ENCODE peak calls at places on chromosomes 7 and 10, in eight cellular contexts. One of them, this sample, is unnamed.

GRCh38 chr7:64494912-64495461 is 67.9 kb downstream of the ZNF680 start:
- DNase-seq in stomach: no peak
- DNase-seq in psoas muscle: no peak
- DNase-seq in GM12878: no peak
- DNase-seq in neural progenitor cell: no peak
- DNase-seq in tibial artery: no peak
- DNase-seq in CD4-positive, CD25-positive, alpha-beta regulatory T cell: no peak
- DNase-seq in CD8-positive, alpha-beta T cell: no peak
- DNase-seq in this sample: no peak

GRCh38 chr10:129677377-129677927 is 210.4 kb downstream of the MGMT start:
- DNase-seq in stomach: no peak
- DNase-seq in psoas muscle: no peak
- DNase-seq in GM12878: no peak
- DNase-seq in neural progenitor cell: no peak
- DNase-seq in tibial artery: no peak
- DNase-seq in CD4-positive, CD25-positive, alpha-beta regulatory T cell: no peak
- DNase-seq in CD8-positive, alpha-beta T cell: no peak
- DNase-seq in this sample: no peak

GRCh38 chr10:1097436-1097835 is 41.3 kb downstream of the WDR37 start:
- DNase-seq in stomach: no peak
- DNase-seq in psoas muscle: no peak
- DNase-seq in GM12878: no peak
- DNase-seq in neural progenitor cell: no peak
- DNase-seq in tibial artery: no peak
- DNase-seq in CD4-positive, CD25-positive, alpha-beta regulatory T cell: no peak
- DNase-seq in CD8-positive, alpha-beta T cell: no peak
- DNase-seq in this sample: no peak

GRCh38 chr7:151895008-151895661 is 18.2 kb upstream of the PRKAG2 start:
- DNase-seq in stomach: no peak
- DNase-seq in psoas muscle: no peak
- DNase-seq in GM12878: no peak
- DNase-seq in neural progenitor cell: no peak
- DNase-seq in tibial artery: no peak
- DNase-seq in CD4-positive, CD25-positive, alpha-beta regulatory T cell: no peak
- DNase-seq in CD8-positive, alpha-beta T cell: no peak
- DNase-seq in this sample: no peak

GRCh38 chr7:39650676-39651075 is 27.3 kb downstream of the RALA start:
- DNase-seq in stomach: no peak
- DNase-seq in psoas muscle: peak; percentile 82
- DNase-seq in GM12878: no peak
- DNase-seq in neural progenitor cell: no peak
- DNase-seq in tibial artery: peak; percentile 60
- DNase-seq in CD4-positive, CD25-positive, alpha-beta regulatory T cell: no peak
- DNase-seq in CD8-positive, alpha-beta T cell: no peak
- DNase-seq in this sample: no peak

GRCh38 chr7:154696556-154696955 is 306.4 kb downstream of the PAXIP1 start:
- DNase-seq in stomach: no peak
- DNase-seq in psoas muscle: no peak
- DNase-seq in GM12878: no peak
- DNase-seq in neural progenitor cell: no peak
- DNase-seq in tibial artery: no peak
- DNase-seq in CD4-positive, CD25-positive, alpha-beta regulatory T cell: no peak
- DNase-seq in CD8-positive, alpha-beta T cell: no peak
- DNase-seq in this sample: no peak

GRCh38 chr10:100019824-100020160 is 10.0 kb upstream of the DNMBP start:
- DNase-seq in stomach: no peak
- DNase-seq in psoas muscle: no peak
- DNase-seq in GM12878: no peak
- DNase-seq in neural progenitor cell: peak; percentile 57
- DNase-seq in tibial artery: no peak
- DNase-seq in CD4-positive, CD25-positive, alpha-beta regulatory T cell: no peak
- DNase-seq in CD8-positive, alpha-beta T cell: no peak
- DNase-seq in this sample: no peak

GRCh38 chr7:3747452-3747851 is 446.4 kb downstream of the SDK1 start:
- DNase-seq in stomach: no peak
- DNase-seq in psoas muscle: no peak
- DNase-seq in GM12878: no peak
- DNase-seq in neural progenitor cell: no peak
- DNase-seq in tibial artery: no peak
- DNase-seq in CD4-positive, CD25-positive, alpha-beta regulatory T cell: no peak
- DNase-seq in CD8-positive, alpha-beta T cell: no peak
- DNase-seq in this sample: no peak

GRCh38 chr7:151518105-151518780 is 1.5 kb downstream of the RHEB start:
- DNase-seq in stomach: peak; percentile 33
- DNase-seq in psoas muscle: peak; percentile 85
- DNase-seq in GM12878: no peak
- DNase-seq in neural progenitor cell: peak; percentile 37
- DNase-seq in tibial artery: peak; percentile 50
- DNase-seq in CD4-positive, CD25-positive, alpha-beta regulatory T cell: peak; percentile 21
- DNase-seq in CD8-positive, alpha-beta T cell: peak; percentile 8
- DNase-seq in this sample: peak; percentile 48

GRCh38 chr7:82442492-82443043 is 1.0 kb downstream of the CACNA2D1 start:
- DNase-seq in stomach: no peak
- DNase-seq in psoas muscle: peak; percentile 56
- DNase-seq in GM12878: no peak
- DNase-seq in neural progenitor cell: peak; percentile 31
- DNase-seq in tibial artery: no peak
- DNase-seq in CD4-positive, CD25-positive, alpha-beta regulatory T cell: no peak
- DNase-seq in CD8-positive, alpha-beta T cell: no peak
- DNase-seq in this sample: no peak

GRCh38 chr7:155297517-155298287 is at the start of gene INSIG1:
- DNase-seq in stomach: peak; percentile 95
- DNase-seq in psoas muscle: peak; percentile 95
- DNase-seq in GM12878: peak; percentile 62
- DNase-seq in neural progenitor cell: peak; percentile 97
- DNase-seq in tibial artery: peak; percentile 85
- DNase-seq in CD4-positive, CD25-positive, alpha-beta regulatory T cell: peak; percentile 86
- DNase-seq in CD8-positive, alpha-beta T cell: peak; percentile 87
- DNase-seq in this sample: peak; percentile 86

GRCh38 chr10:116598326-116598725 is 7.6 kb downstream of the PNLIPRP1 start:
- DNase-seq in stomach: no peak
- DNase-seq in psoas muscle: no peak
- DNase-seq in GM12878: no peak
- DNase-seq in neural progenitor cell: no peak
- DNase-seq in tibial artery: no peak
- DNase-seq in CD4-positive, CD25-positive, alpha-beta regulatory T cell: no peak
- DNase-seq in CD8-positive, alpha-beta T cell: no peak
- DNase-seq in this sample: no peak

GRCh38 chr7:155355176-155355575 is 57.5 kb downstream of the INSIG1 start:
- DNase-seq in stomach: no peak
- DNase-seq in psoas muscle: peak; percentile 45
- DNase-seq in GM12878: no peak
- DNase-seq in neural progenitor cell: no peak
- DNase-seq in tibial artery: no peak
- DNase-seq in CD4-positive, CD25-positive, alpha-beta regulatory T cell: no peak
- DNase-seq in CD8-positive, alpha-beta T cell: no peak
- DNase-seq in this sample: no peak

GRCh38 chr10:52679117-52679516 is 93.5 kb downstream of the MBL2 start:
- DNase-seq in stomach: no peak
- DNase-seq in psoas muscle: no peak
- DNase-seq in GM12878: no peak
- DNase-seq in neural progenitor cell: no peak
- DNase-seq in tibial artery: no peak
- DNase-seq in CD4-positive, CD25-positive, alpha-beta regulatory T cell: no peak
- DNase-seq in CD8-positive, alpha-beta T cell: no peak
- DNase-seq in this sample: no peak
- H3K27ac ChIP-seq in stomach: no peak overlapping the region
- H3K27ac ChIP-seq in psoas muscle: no peak overlapping the region
- H3K27ac ChIP-seq in GM12878: no peak overlapping the region
- H3K27ac ChIP-seq in neural progenitor cell: no peak overlapping the region
- H3K27ac ChIP-seq in tibial artery: no peak overlapping the region
- H3K27ac ChIP-seq in CD4-positive, CD25-positive, alpha-beta regulatory T cell: no peak overlapping the region
- H3K27ac ChIP-seq in CD8-positive, alpha-beta T cell: no peak overlapping the region
- H3K27ac ChIP-seq in this sample: no peak overlapping the region

DNA sequence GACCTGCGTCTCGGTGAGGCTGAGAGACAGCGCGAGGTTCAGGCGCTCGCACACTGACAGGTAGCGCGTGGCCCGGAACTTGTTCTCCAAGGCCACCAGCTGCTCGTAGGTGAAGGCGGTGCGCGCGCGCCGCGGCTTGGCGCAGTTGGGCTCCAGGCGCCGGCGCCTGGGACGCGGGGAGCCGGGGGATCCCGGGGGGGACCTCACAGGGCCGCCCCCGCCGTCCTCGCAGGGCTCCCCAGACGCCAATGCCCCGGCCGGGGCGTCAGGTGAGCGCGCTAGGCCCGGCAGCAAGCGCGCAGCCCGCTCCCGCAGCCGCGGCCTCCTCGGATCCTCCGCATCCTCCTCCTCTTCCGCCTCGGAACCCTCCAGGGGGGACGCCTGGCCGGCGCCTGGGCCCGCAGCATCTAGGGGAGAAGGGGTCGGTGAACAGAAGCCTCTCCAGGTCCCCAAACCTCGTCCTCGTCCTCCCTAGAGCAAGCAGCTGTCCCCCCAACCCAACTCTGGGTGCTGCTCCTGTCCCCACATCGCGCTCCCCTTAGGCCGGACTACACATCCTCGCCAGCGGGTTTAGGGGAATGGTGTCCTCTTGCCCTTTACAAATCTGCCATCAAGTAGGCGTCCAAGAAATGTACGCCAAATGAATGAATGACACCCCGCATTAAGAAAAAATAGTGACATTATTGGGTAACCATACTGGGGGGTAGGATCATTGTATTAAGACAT is 1.9 kb downstream of the NKX1-2 start:
- DNase-seq in stomach: no peak
- DNase-seq in psoas muscle: no peak
- DNase-seq in GM12878: no peak
- DNase-seq in neural progenitor cell: peak; percentile 62
- DNase-seq in tibial artery: no peak
- DNase-seq in CD4-positive, CD25-positive, alpha-beta regulatory T cell: no peak
- DNase-seq in CD8-positive, alpha-beta T cell: no peak
- DNase-seq in this sample: peak; percentile 57
- H3K4me3 ChIP-seq in stomach: peak overlapping the region; percentile 25
- H3K4me3 ChIP-seq in psoas muscle: peak overlapping the region; percentile 56
- H3K4me3 ChIP-seq in GM12878: no peak overlapping the region
- H3K4me3 ChIP-seq in neural progenitor cell: peak overlapping the region; percentile 66
- H3K4me3 ChIP-seq in tibial artery: no peak overlapping the region
- H3K4me3 ChIP-seq in CD4-positive, CD25-positive, alpha-beta regulatory T cell: no peak overlapping the region
- H3K4me3 ChIP-seq in CD8-positive, alpha-beta T cell: no peak overlapping the region
- H3K4me3 ChIP-seq in this sample: no peak overlapping the region

GRCh38 chr7:22356855-22357310 is at the start of gene RAPGEF5:
- DNase-seq in stomach: peak; percentile 57
- DNase-seq in psoas muscle: no peak
- DNase-seq in GM12878: no peak
- DNase-seq in neural progenitor cell: peak; percentile 75
- DNase-seq in tibial artery: no peak
- DNase-seq in CD4-positive, CD25-positive, alpha-beta regulatory T cell: no peak
- DNase-seq in CD8-positive, alpha-beta T cell: no peak
- DNase-seq in this sample: peak; percentile 86

GRCh38 chr7:22355620-22356009 is 1.3 kb downstream of the RAPGEF5 start:
- DNase-seq in stomach: no peak
- DNase-seq in psoas muscle: no peak
- DNase-seq in GM12878: no peak
- DNase-seq in neural progenitor cell: no peak
- DNase-seq in tibial artery: no peak
- DNase-seq in CD4-positive, CD25-positive, alpha-beta regulatory T cell: no peak
- DNase-seq in CD8-positive, alpha-beta T cell: no peak
- DNase-seq in this sample: no peak

GRCh38 chr7:22354462-22354861 is 2.5 kb downstream of the RAPGEF5 start:
- DNase-seq in stomach: no peak
- DNase-seq in psoas muscle: no peak
- DNase-seq in GM12878: no peak
- DNase-seq in neural progenitor cell: no peak
- DNase-seq in tibial artery: no peak
- DNase-seq in CD4-positive, CD25-positive, alpha-beta regulatory T cell: no peak
- DNase-seq in CD8-positive, alpha-beta T cell: no peak
- DNase-seq in this sample: no peak

GRCh38 chr7:22357311-22358175 is 589 bp upstream of the RAPGEF5 start:
- DNase-seq in stomach: no peak
- DNase-seq in psoas muscle: no peak
- DNase-seq in GM12878: no peak
- DNase-seq in neural progenitor cell: peak; percentile 54
- DNase-seq in tibial artery: no peak
- DNase-seq in CD4-positive, CD25-positive, alpha-beta regulatory T cell: no peak
- DNase-seq in CD8-positive, alpha-beta T cell: no peak
- DNase-seq in this sample: peak; percentile 38

DNA sequence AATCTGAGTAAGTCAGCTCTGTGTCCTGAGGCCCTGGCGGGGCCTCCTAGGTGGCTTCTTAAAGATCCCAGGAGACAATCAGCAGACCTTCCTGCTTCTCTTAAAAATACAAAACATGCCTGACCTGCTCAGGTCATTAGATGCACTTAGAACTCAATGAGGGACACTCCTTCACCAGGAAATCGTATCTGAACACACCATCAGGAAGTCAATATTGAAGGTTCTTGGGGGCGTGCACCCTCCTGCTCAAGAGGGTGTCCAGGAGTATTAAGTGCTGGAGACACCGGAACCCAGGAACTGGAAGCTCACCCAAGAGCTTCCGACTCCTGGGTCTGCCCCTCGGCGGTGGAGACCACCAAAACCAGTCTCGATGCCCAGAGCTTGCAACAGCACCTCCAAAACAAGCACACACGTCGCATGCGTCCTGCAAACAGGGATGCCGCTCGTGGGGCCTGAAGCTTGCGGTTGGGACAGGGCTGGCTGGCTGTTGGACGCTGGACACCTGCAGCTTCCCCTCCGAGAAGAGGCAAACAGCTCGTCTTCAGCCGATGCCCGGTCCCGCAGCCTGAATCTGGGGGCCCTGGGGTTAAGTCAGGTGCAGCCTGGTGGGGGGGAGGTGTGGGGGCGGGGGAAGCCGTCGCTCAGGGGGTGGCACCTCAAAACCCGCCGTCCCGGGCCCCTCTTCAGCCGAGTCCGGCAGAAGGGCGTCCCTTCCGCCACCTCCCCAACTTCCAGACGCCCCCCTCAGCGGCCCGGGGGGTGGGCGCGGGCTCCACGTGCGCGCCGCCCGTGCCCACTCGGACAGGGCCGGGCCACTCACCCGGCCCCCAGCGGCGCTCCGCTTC is 722 bp downstream of the RAPGEF5 start:
- DNase-seq in stomach: peak; percentile 28
- DNase-seq in psoas muscle: no peak
- DNase-seq in GM12878: no peak
- DNase-seq in neural progenitor cell: peak; percentile 42
- DNase-seq in tibial artery: no peak
- DNase-seq in CD4-positive, CD25-positive, alpha-beta regulatory T cell: no peak
- DNase-seq in CD8-positive, alpha-beta T cell: no peak
- DNase-seq in this sample: peak; percentile 34
- H3K4me1 ChIP-seq in stomach: peaks cover 24% of the 10 kb centered on the region
- H3K4me1 ChIP-seq in psoas muscle: peaks cover 6% of the 10 kb centered on the region
- H3K4me1 ChIP-seq in GM12878: peaks cover 8% of the 10 kb centered on the region
- H3K4me1 ChIP-seq in neural progenitor cell: peaks cover 11% of the 10 kb centered on the region
- H3K4me1 ChIP-seq in tibial artery: peaks cover 16% of the 10 kb centered on the region
- H3K4me1 ChIP-seq in CD4-positive, CD25-positive, alpha-beta regulatory T cell: no peaks in the 10 kb centered on the region
- H3K4me1 ChIP-seq in CD8-positive, alpha-beta T cell: no peaks in the 10 kb centered on the region
- H3K4me1 ChIP-seq in this sample: peaks cover 12% of the 10 kb centered on the region

GRCh38 chr7:25671087-25671486 is 442.8 kb upstream of the NPVF start:
- DNase-seq in stomach: no peak
- DNase-seq in psoas muscle: no peak
- DNase-seq in GM12878: no peak
- DNase-seq in neural progenitor cell: no peak
- DNase-seq in tibial artery: no peak
- DNase-seq in CD4-positive, CD25-positive, alpha-beta regulatory T cell: no peak
- DNase-seq in CD8-positive, alpha-beta T cell: no peak
- DNase-seq in this sample: no peak
- H3K27ac ChIP-seq in stomach: peak overlapping the region; percentile 59
- H3K27ac ChIP-seq in psoas muscle: no peak overlapping the region
- H3K27ac ChIP-seq in GM12878: no peak overlapping the region
- H3K27ac ChIP-seq in neural progenitor cell: no peak overlapping the region
- H3K27ac ChIP-seq in tibial artery: peak overlapping the region; percentile 55
- H3K27ac ChIP-seq in CD4-positive, CD25-positive, alpha-beta regulatory T cell: no peak overlapping the region
- H3K27ac ChIP-seq in CD8-positive, alpha-beta T cell: no peak overlapping the region
- H3K27ac ChIP-seq in this sample: no peak overlapping the region